ENCODE peak calls at places on chromosomes 13 and 19, in five cellular contexts. W is A549, S is HepG2, K is transverse colon, P is tibial nerve. F is an unnamed sample. For H3K4me1, the result is how much of the 10 kb centered on the place peaks cover.

GRCh38 chr19:3507371-3508120 is 1.4 kb downstream of the FZR1 start:
- DNase-seq in W (no peak), S (peak), K (peak), P (no peak), F (peak)

GRCh38 chr19:8302357-8302691 is 5.8 kb downstream of the CD320 start:
- DNase-seq in W (no peak), S (no peak), K (no peak), P (peak), F (peak)

GRCh38 chr19:49513746-49514118 is 1.3 kb downstream of the FCGRT start:
- DNase-seq in W (no peak), S (no peak), K (no peak), P (no peak), F (no peak)

GRCh38 chr19:16216744-16217670 is 19.3 kb downstream of the AP1M1 start:
- DNase-seq in W (no peak), S (no peak), K (no peak), P (no peak), F (peak)

GRCh38 chr19:4575267-4575793 is 15.8 kb upstream of the SEMA6B start:
- DNase-seq in W (peak), S (peak), K (no peak), P (no peak), F (no peak)

GRCh38 chr13:76641056-76641455 is 245.1 kb downstream of the KCTD12 start:
- DNase-seq in W (no peak), S (no peak), K (no peak), P (no peak), F (no peak)

GRCh38 chr19:50556236-50557008 is 11.8 kb downstream of the LRRC4B start:
- DNase-seq in W (peak), S (peak), K (peak), P (peak), F (peak)

GRCh38 chr13:102993348-102993747 is 72.9 kb downstream of the SLC10A2 start:
- DNase-seq in W (no peak), S (no peak), K (no peak), P (no peak), F (no peak)

GRCh38 chr19:29527500-29528328 is 1.9 kb downstream of the VSTM2B start:
- DNase-seq in W (peak), S (no peak), K (no peak), P (no peak), F (no peak)

GRCh38 chr13:29136341-29136740 is 316.2 kb downstream of the MTUS2 start:
- DNase-seq in W (no peak), S (no peak), K (no peak), P (no peak), F (no peak)

GRCh38 chr19:9061879-9062278 is 25.0 kb upstream of the OR1M1 start:
- DNase-seq in W (no peak), S (no peak), K (no peak), P (no peak), F (no peak)

GRCh38 chr13:98372886-98373285 is 195.8 kb upstream of the RNF113B start:
- DNase-seq in W (no peak), S (no peak), K (no peak), P (no peak), F (no peak)

GRCh38 chr19:8526345-8527062 is 12.5 kb upstream of the ZNF414 start:
- DNase-seq in W (peak), S (peak), K (peak), P (peak), F (peak)

GRCh38 chr13:75368167-75368566 is 113.8 kb downstream of the TBC1D4 start:
- DNase-seq in W (no peak), S (no peak), K (no peak), P (no peak), F (no peak)

GRCh38 chr19:56821675-56822074 is 18.9 kb downstream of the PEG3 start:
- DNase-seq in W (no peak), S (no peak), K (no peak), P (no peak), F (no peak)

GRCh38 chr19:30719189-30719990 is 347.2 kb downstream of the ZNF536 start:
- DNase-seq in W (no peak), S (no peak), K (peak), P (peak), F (peak)

GRCh38 chr19:55255618-55256423 is 3.0 kb downstream of the PPP6R1 start:
- DNase-seq in W (peak), S (peak), K (peak), P (no peak), F (no peak)
- H3K4me1 ChIP-seq in W (under half), S (half or more), K (half or more), P (half or more), F (half or more)

GRCh38 chr19:1130801-1131717 is 27.3 kb downstream of the GPX4 start:
- DNase-seq in W (no peak), S (no peak), K (peak), P (no peak), F (peak)

GRCh38 chr19:1132625-1133383 is 29.0 kb downstream of the GPX4 start:
- DNase-seq in W (no peak), S (no peak), K (peak), P (no peak), F (no peak)

GRCh38 chr19:1129535-1129934 is 25.7 kb downstream of the GPX4 start:
- DNase-seq in W (no peak), S (no peak), K (no peak), P (no peak), F (peak)

GRCh38 chr19:1133471-1133929 is 29.7 kb downstream of the GPX4 start:
- DNase-seq in W (peak), S (no peak), K (peak), P (no peak), F (peak)

DNA sequence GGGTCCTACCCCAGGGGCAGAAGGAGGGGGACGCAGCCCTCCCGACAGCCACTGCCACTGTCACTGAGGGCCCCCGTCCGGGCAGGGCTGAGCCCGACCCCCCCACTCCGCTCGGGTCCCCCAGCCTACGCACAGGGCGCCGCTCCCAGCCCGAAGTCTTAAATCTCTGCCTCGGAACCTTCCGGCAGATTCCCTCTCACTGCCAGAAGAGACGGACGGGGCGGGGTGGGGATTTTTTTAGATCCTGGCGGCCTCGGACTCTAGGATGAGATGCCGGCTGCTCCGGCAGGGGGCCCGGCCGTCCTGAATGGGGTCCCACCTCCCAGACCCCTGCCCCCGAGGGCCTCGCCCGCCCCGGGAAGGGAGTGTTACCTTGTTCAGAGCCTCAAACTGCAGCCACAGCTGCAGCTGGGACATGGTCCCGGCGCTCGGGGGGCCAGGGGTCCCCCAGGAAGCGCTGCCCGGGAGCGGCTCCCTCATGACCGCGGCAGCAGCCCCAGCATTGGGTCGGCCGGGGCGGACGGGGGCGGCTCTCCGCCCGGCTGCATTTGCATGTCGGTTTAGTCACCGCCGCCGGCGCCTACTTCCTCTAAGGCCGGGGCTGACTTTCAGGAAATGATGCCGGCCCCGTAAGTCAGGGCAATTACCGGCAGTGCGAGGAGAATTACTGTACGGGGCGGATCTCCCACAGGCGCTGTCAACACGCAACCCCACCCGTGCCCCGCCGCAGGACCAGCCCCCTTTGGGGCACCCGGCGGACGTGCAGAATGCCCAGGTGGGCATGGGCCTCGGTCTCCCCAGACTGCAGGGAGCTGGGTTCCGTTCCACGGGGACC is 28.1 kb downstream of the GPX4 start:
- DNase-seq in W (no peak), S (no peak), K (peak), P (peak), F (peak)
- TF ChIP-seq EP300 in W (no peak), S (no peak), K (peak), P (peak), F (peak)

GRCh38 chr13:97268772-97269171 is 46.6 kb downstream of the MBNL2 start:
- DNase-seq in W (no peak), S (no peak), K (no peak), P (no peak), F (peak)
- H3K4me1 ChIP-seq in W (half or more), S (half or more), K (half or more), P (under half), F (half or more)

GRCh38 chr19:44747739-44748425 is 626 bp upstream of the BCL3 start:
- DNase-seq in W (peak), S (peak), K (peak), P (no peak), F (peak)

GRCh38 chr19:44749318-44749717 is 810 bp downstream of the BCL3 start:
- DNase-seq in W (no peak), S (no peak), K (no peak), P (no peak), F (no peak)

GRCh38 chr19:44746946-44747738 is 1.4 kb upstream of the BCL3 start:
- DNase-seq in W (peak), S (peak), K (peak), P (peak), F (peak)

GRCh38 chr19:44749994-44750393 is 1.5 kb downstream of the BCL3 start:
- DNase-seq in W (no peak), S (no peak), K (no peak), P (no peak), F (no peak)

DNA sequence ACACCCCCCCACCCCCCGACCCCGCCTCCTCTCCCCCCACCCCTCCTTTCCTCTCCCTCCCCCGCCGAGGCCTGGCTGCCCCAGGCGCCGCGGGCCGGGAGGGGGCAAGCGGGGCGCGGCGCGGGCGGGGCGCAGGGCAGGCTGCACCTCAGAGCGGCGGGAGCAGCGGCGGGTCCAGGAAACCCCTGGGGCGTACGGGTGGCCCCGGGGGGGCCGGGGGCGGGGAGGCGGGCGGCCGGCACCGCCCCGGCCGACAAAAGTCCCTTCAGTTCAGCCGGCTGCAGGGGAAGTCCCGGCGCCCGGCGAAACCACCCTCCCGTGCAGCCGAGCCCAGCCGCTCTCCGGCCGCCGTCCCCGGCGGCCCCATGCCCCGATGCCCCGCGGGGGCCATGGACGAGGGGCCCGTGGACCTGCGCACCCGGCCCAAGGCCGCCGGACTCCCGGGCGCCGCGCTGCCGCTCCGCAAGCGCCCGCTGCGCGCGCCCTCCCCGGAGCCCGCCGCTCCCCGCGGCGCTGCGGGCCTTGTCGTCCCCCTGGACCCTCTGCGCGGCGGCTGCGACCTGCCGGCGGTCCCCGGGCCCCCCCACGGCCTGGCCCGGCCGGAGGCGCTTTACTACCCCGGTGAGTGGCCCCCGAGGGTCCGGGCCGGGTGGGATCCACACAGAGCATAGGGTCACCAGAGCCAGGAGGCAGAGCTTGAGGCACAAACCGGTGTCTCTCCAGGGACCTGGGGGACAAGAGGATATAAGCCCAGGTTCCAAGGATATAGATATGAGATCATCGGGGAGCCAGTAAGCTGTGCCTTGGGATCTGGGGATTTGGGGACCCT is at the start of gene BCL3:
- DNase-seq in W (no peak), S (no peak), K (peak), P (no peak), F (peak)
- TF ChIP-seq EP300 in W (peak), S (peak), K (no peak), P (no peak), F (no peak)

GRCh38 chr19:32666084-32666483 is 8.9 kb downstream of the ANKRD27 start:
- DNase-seq in W (no peak), S (no peak), K (no peak), P (no peak), F (no peak)

GRCh38 chr19:32671883-32672282 is 3.1 kb downstream of the ANKRD27 start:
- DNase-seq in W (no peak), S (no peak), K (no peak), P (no peak), F (no peak)

GRCh38 chr19:32674153-32674958 is 624 bp downstream of the ANKRD27 start:
- DNase-seq in W (no peak), S (no peak), K (no peak), P (no peak), F (peak)

GRCh38 chr19:32673573-32673972 is 1.4 kb downstream of the ANKRD27 start:
- DNase-seq in W (no peak), S (no peak), K (no peak), P (no peak), F (no peak)

GRCh38 chr19:32669205-32669785 is 5.7 kb downstream of the ANKRD27 start:
- DNase-seq in W (no peak), S (no peak), K (no peak), P (no peak), F (no peak)
- H3K4me1 ChIP-seq in W (under half), S (under half), K (under half), P (under half), F (under half)

GRCh38 chr13:79745141-79745540 is 264.2 kb downstream of the NDFIP2 start:
- DNase-seq in W (no peak), S (no peak), K (no peak), P (no peak), F (no peak)

GRCh38 chr13:79749556-79749955 is 268.6 kb downstream of the NDFIP2 start:
- DNase-seq in W (no peak), S (no peak), K (no peak), P (no peak), F (no peak)

GRCh38 chr13:79749985-79750551 is 269.1 kb downstream of the NDFIP2 start:
- DNase-seq in W (no peak), S (no peak), K (peak), P (peak), F (peak)
- TF ChIP-seq EP300 in W (no peak), S (no peak), K (no peak), P (peak), F (peak)

DNA sequence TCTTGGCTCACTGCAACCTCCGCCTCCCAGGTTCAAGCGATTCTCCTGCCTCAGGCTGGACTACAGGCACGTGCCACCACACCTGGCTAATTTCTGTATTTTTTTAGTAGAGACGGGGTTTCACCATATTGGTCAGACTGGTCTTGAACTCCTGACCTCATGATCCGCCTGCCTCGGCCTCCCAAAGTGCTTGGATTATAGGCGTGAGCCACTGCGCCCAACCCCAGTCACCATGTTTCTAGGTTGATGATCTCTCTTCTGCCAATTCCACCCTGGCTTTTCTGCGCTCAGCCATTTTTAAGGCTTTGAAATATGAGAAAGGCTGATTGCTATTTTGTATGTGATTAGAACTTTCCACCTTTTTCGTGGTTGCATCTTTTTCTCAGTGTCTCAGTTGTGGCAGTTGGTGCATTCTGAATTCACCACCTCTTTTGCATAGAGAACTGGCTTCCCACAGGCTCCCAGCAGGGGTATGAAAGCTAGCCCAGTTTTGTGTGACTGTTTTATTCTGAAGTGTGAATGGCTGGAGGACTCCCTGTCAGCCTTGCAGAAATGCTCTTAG is 15.5 kb downstream of the CEACAM1 start:
- DNase-seq in W (no peak), S (no peak), K (no peak), P (no peak), F (no peak)
- H3K4me1 ChIP-seq in W (under half), S (under half), K (under half), P (under half), F (under half)

F was measured in upper lobe of left lung.